ENCODE peak calls at places on chromosomes 11 and 22, in ten cellular contexts. A is NCI-H446; D is NCI-H1417 treated with DMSO at 0.1 percent for 48 hours; J is NCI-H2081; Q is A549; E is activated CD8-positive, alpha-beta memory T cell treated with anti-CD3 and anti-CD28 coated beads for 48 hours; H is T-helper 2 cell; L is body of pancreas; T is ELF-1; C is ovary. P is an unnamed sample.

GRCh38 chr11:926341-926916 is 759 bp downstream of the AP2A2 start:
- DNase-seq in A (peak; percentile 32), D (no peak), J (no peak), Q (peak; percentile 43), E (no peak), H (no peak), L (peak; percentile 31), T (peak; percentile 63), C (peak; percentile 44), P (no peak)

GRCh38 chr22:21650823-21651520 is 8.9 kb downstream of the SDF2L1 start:
- DNase-seq in A (no peak), D (no peak), J (no peak), Q (no peak), E (no peak), H (no peak), L (no peak), T (no peak), C (no peak), P (no peak)

GRCh38 chr11:130022799-130023198 is 20.2 kb upstream of the PRDM10 start:
- DNase-seq in A (no peak), D (no peak), J (no peak), Q (no peak), E (no peak), H (no peak), L (no peak), T (no peak), C (no peak), P (no peak)

GRCh38 chr11:32426192-32426591 is 9.1 kb downstream of the WT1 start:
- DNase-seq in A (no peak), D (no peak), J (no peak), Q (no peak), E (no peak), H (no peak), L (no peak), T (peak; percentile 4), C (peak; percentile 55), P (no peak)

GRCh38 chr22:45775062-45775461 is 103.4 kb downstream of the ATXN10 start:
- DNase-seq in A (no peak), D (no peak), J (no peak), Q (no peak), E (no peak), H (no peak), L (no peak), T (no peak), C (no peak), P (no peak)

GRCh38 chr11:43747130-43747802 is 66.7 kb downstream of the HSD17B12 start:
- DNase-seq in A (no peak), D (no peak), J (no peak), Q (no peak), E (no peak), H (no peak), L (no peak), T (peak; percentile 63), C (no peak), P (no peak)

GRCh38 chr22:28734393-28734792 is 7.2 kb downstream of the CHEK2 start:
- DNase-seq in A (no peak), D (no peak), J (no peak), Q (no peak), E (no peak), H (no peak), L (no peak), T (no peak), C (no peak), P (no peak)

GRCh38 chr11:120817131-120817530 is 206.8 kb upstream of the TBCEL start:
- DNase-seq in A (peak; percentile 58), D (no peak), J (no peak), Q (no peak), E (no peak), H (no peak), L (no peak), T (no peak), C (no peak), P (no peak)

GRCh38 chr11:27524155-27524554 is 17.6 kb upstream of the LIN7C start:
- DNase-seq in A (no peak), D (no peak), J (no peak), Q (peak; percentile 61), E (no peak), H (no peak), L (no peak), T (peak; percentile 52), C (no peak), P (no peak)

GRCh38 chr11:64207247-64208085 is 945 bp downstream of the FERMT3 start:
- DNase-seq in A (no peak), D (no peak), J (no peak), Q (no peak), E (peak; percentile 61), H (peak; percentile 69), L (peak; percentile 32), T (no peak), C (peak; percentile 53), P (no peak)

GRCh38 chr22:46533434-46533833 is 4.0 kb downstream of the CELSR1 start:
- DNase-seq in A (no peak), D (no peak), J (no peak), Q (peak; percentile 87), E (no peak), H (no peak), L (no peak), T (peak; percentile 81), C (no peak), P (no peak)

GRCh38 chr22:35972559-35972958 is 56.1 kb downstream of the RBFOX2 start:
- DNase-seq in A (no peak), D (no peak), J (no peak), Q (no peak), E (no peak), H (no peak), L (no peak), T (no peak), C (no peak), P (no peak)

GRCh38 chr11:92130432-92130831 is 94.2 kb upstream of the FAT3 start:
- DNase-seq in A (no peak), D (no peak), J (no peak), Q (peak; percentile 23), E (no peak), H (no peak), L (no peak), T (no peak), C (no peak), P (no peak)

GRCh38 chr22:18070556-18071306 is 7.1 kb upstream of the PEX26 start:
- DNase-seq in A (no peak), D (no peak), J (no peak), Q (no peak), E (no peak), H (no peak), L (no peak), T (no peak), C (no peak), P (no peak)

GRCh38 chr11:72553748-72554147 is 119.4 kb upstream of the CLPB start:
- DNase-seq in A (no peak), D (no peak), J (no peak), Q (peak; percentile 35), E (no peak), H (peak; percentile 31), L (no peak), T (no peak), C (no peak), P (no peak)

GRCh38 chr22:48651981-48652538 is 1175.6 kb downstream of the BRD1 start:
- DNase-seq in A (no peak), D (no peak), J (no peak), Q (no peak), E (no peak), H (no peak), L (no peak), T (no peak), C (no peak), P (no peak)

GRCh38 chr11:113894421-113894996 is 10.1 kb upstream of the HTR3B start:
- DNase-seq in A (no peak), D (no peak), J (no peak), Q (no peak), E (no peak), H (no peak), L (no peak), T (peak; percentile 44), C (no peak), P (no peak)

GRCh38 chr11:122020902-122021301 is 95.1 kb downstream of the BLID start:
- DNase-seq in A (no peak), D (no peak), J (no peak), Q (peak; percentile 4), E (no peak), H (no peak), L (no peak), T (no peak), C (peak; percentile 29), P (no peak)

GRCh38 chr11:40273192-40273732 is 1186.2 kb downstream of the LRRC4C start:
- DNase-seq in A (no peak), D (no peak), J (no peak), Q (no peak), E (no peak), H (no peak), L (no peak), T (no peak), C (no peak), P (no peak)

GRCh38 chr11:47858169-47858543 is 10.0 kb upstream of the NUP160 start:
- DNase-seq in A (no peak), D (no peak), J (no peak), Q (peak; percentile 97), E (no peak), H (no peak), L (no peak), T (no peak), C (no peak), P (no peak)

GRCh38 chr11:96229354-96229973 is 113.5 kb downstream of the MAML2 start:
- DNase-seq in A (no peak), D (no peak), J (no peak), Q (no peak), E (no peak), H (no peak), L (no peak), T (no peak), C (no peak), P (no peak)

GRCh38 chr11:73330569-73331093 is 22.6 kb downstream of the ARHGEF17 start:
- DNase-seq in A (no peak), D (no peak), J (no peak), Q (peak; percentile 53), E (no peak), H (no peak), L (no peak), T (no peak), C (no peak), P (no peak)

GRCh38 chr22:27987557-27987956 is 68.5 kb upstream of the PITPNB start:
- DNase-seq in A (no peak), D (no peak), J (no peak), Q (no peak), E (no peak), H (no peak), L (no peak), T (peak; percentile 51), C (peak; percentile 11), P (peak; percentile 40)

GRCh38 chr11:131064373-131064991 is 148.2 kb upstream of the SNX19 start:
- DNase-seq in A (peak; percentile 41), D (peak; percentile 20), J (peak; percentile 44), Q (peak; percentile 52), E (no peak), H (no peak), L (peak; percentile 48), T (peak; percentile 95), C (no peak), P (no peak)

GRCh38 chr11:32029721-32030120 is 61.2 kb upstream of the RCN1 start:
- DNase-seq in A (no peak), D (no peak), J (no peak), Q (no peak), E (no peak), H (no peak), L (no peak), T (no peak), C (no peak), P (no peak)

GRCh38 chr11:124800226-124800929 is at the start of gene MSANTD2:
- DNase-seq in A (peak; percentile 81), D (peak; percentile 34), J (peak; percentile 76), Q (peak; percentile 68), E (peak; percentile 61), H (peak; percentile 76), L (peak; percentile 77), T (peak; percentile 86), C (peak; percentile 85), P (peak; percentile 91)

GRCh38 chr11:63841554-63841953 is 2.6 kb downstream of the MARK2 start:
- DNase-seq in A (peak; percentile 16), D (no peak), J (no peak), Q (no peak), E (no peak), H (no peak), L (no peak), T (peak; percentile 86), C (no peak), P (no peak)

GRCh38 chr11:28461846-28462245 is 353.7 kb downstream of the METTL15 start:
- DNase-seq in A (no peak), D (no peak), J (no peak), Q (peak; percentile 10), E (no peak), H (no peak), L (no peak), T (no peak), C (no peak), P (no peak)